ENCODE peak calls at places on chromosomes 13 and 19, in ten cellular contexts. One of them, this sample, is unnamed.

GRCh38 chr19:39389621-39390414 is 1.1 kb downstream of the PAF1 start:
- DNase-seq in lower leg skin: peak
- DNase-seq in AG09319: no peak
- DNase-seq in PC-3: no peak
- DNase-seq in neural crest cell: no peak
- DNase-seq in CD8-positive, alpha-beta T cell: no peak
- DNase-seq in right lobe of liver: no peak
- DNase-seq in coronary artery: no peak
- DNase-seq in IMR-90: no peak
- DNase-seq in endothelial cell: no peak
- DNase-seq in this sample: no peak

GRCh38 chr19:48120505-48120904 is 9.9 kb upstream of the PLA2G4C start:
- DNase-seq in endothelial cell: no peak
- DNase-seq in right lobe of liver: no peak
- DNase-seq in PC-3: no peak
- DNase-seq in CD8-positive, alpha-beta T cell: no peak
- DNase-seq in IMR-90: no peak
- DNase-seq in lower leg skin: no peak
- DNase-seq in neural crest cell: no peak
- DNase-seq in coronary artery: no peak
- DNase-seq in AG09319: no peak
- DNase-seq in this sample: no peak

GRCh38 chr19:31330761-31331160 is 18.5 kb downstream of the TSHZ3 start:
- DNase-seq in coronary artery: no peak
- DNase-seq in endothelial cell: no peak
- DNase-seq in AG09319: no peak
- DNase-seq in lower leg skin: no peak
- DNase-seq in CD8-positive, alpha-beta T cell: no peak
- DNase-seq in neural crest cell: no peak
- DNase-seq in right lobe of liver: no peak
- DNase-seq in IMR-90: no peak
- DNase-seq in PC-3: no peak
- DNase-seq in this sample: no peak

GRCh38 chr13:32811297-32811800 is 204.9 kb upstream of the KL start:
- DNase-seq in neural crest cell: no peak
- DNase-seq in right lobe of liver: no peak
- DNase-seq in AG09319: peak
- DNase-seq in lower leg skin: no peak
- DNase-seq in endothelial cell: no peak
- DNase-seq in coronary artery: no peak
- DNase-seq in CD8-positive, alpha-beta T cell: no peak
- DNase-seq in PC-3: peak
- DNase-seq in IMR-90: no peak
- DNase-seq in this sample: no peak

GRCh38 chr19:13023666-13024065 is 28.4 kb downstream of the NFIX start:
- DNase-seq in lower leg skin: no peak
- DNase-seq in right lobe of liver: no peak
- DNase-seq in endothelial cell: no peak
- DNase-seq in IMR-90: no peak
- DNase-seq in neural crest cell: no peak
- DNase-seq in AG09319: no peak
- DNase-seq in CD8-positive, alpha-beta T cell: no peak
- DNase-seq in coronary artery: no peak
- DNase-seq in PC-3: peak
- DNase-seq in this sample: no peak

GRCh38 chr19:39111593-39112199 is 13.9 kb upstream of the PAK4 start:
- DNase-seq in neural crest cell: no peak
- DNase-seq in lower leg skin: no peak
- DNase-seq in coronary artery: no peak
- DNase-seq in endothelial cell: no peak
- DNase-seq in CD8-positive, alpha-beta T cell: no peak
- DNase-seq in IMR-90: no peak
- DNase-seq in AG09319: no peak
- DNase-seq in PC-3: peak
- DNase-seq in right lobe of liver: no peak
- DNase-seq in this sample: no peak

GRCh38 chr13:111939285-111940278 is 127.4 kb upstream of the SOX1 start:
- DNase-seq in right lobe of liver: no peak
- DNase-seq in PC-3: no peak
- DNase-seq in endothelial cell: no peak
- DNase-seq in coronary artery: no peak
- DNase-seq in neural crest cell: no peak
- DNase-seq in AG09319: no peak
- DNase-seq in IMR-90: no peak
- DNase-seq in CD8-positive, alpha-beta T cell: no peak
- DNase-seq in lower leg skin: peak
- DNase-seq in this sample: peak

GRCh38 chr19:12867120-12868099 is 13.8 kb downstream of the DNASE2 start:
- DNase-seq in PC-3: no peak
- DNase-seq in coronary artery: no peak
- DNase-seq in lower leg skin: no peak
- DNase-seq in IMR-90: peak
- DNase-seq in AG09319: no peak
- DNase-seq in right lobe of liver: peak
- DNase-seq in endothelial cell: peak
- DNase-seq in CD8-positive, alpha-beta T cell: peak
- DNase-seq in neural crest cell: peak
- DNase-seq in this sample: peak

GRCh38 chr19:50510121-50510670 is 795 bp downstream of the JOSD2 start:
- DNase-seq in endothelial cell: no peak
- DNase-seq in neural crest cell: peak
- DNase-seq in AG09319: no peak
- DNase-seq in coronary artery: no peak
- DNase-seq in lower leg skin: no peak
- DNase-seq in CD8-positive, alpha-beta T cell: no peak
- DNase-seq in right lobe of liver: no peak
- DNase-seq in IMR-90: no peak
- DNase-seq in PC-3: no peak
- DNase-seq in this sample: no peak

GRCh38 chr19:12139309-12139708 is 841 bp downstream of the ZNF20 start:
- DNase-seq in coronary artery: no peak
- DNase-seq in PC-3: peak
- DNase-seq in CD8-positive, alpha-beta T cell: no peak
- DNase-seq in IMR-90: peak
- DNase-seq in neural crest cell: no peak
- DNase-seq in right lobe of liver: no peak
- DNase-seq in endothelial cell: no peak
- DNase-seq in lower leg skin: peak
- DNase-seq in AG09319: no peak
- DNase-seq in this sample: no peak

DNA sequence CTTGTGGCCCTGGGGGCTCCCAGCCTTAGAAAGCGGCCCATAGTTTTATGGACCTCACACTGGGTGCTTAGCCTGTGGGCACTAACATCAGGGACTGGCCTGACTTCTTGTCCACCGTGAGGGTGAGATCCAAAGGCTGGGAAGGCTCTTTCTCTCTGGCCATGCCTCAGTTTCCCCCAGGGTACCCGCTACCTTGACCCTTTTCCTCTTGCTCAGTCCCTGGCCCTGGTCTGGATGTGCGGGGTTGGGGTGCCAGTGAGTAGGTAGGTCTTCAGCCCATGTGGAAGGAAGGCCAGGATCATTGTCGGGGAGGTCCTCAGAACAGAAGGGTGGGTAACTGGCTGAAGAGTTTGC is 1.6 kb upstream of the TMEM161A start:
- DNase-seq in CD8-positive, alpha-beta T cell: no peak
- DNase-seq in neural crest cell: no peak
- DNase-seq in endothelial cell: no peak
- DNase-seq in right lobe of liver: no peak
- DNase-seq in lower leg skin: no peak
- DNase-seq in IMR-90: no peak
- DNase-seq in PC-3: no peak
- DNase-seq in coronary artery: no peak
- DNase-seq in AG09319: no peak
- DNase-seq in this sample: no peak
- TF ChIP-seq CTCF in CD8-positive, alpha-beta T cell: peak
- TF ChIP-seq CTCF in neural crest cell: peak
- TF ChIP-seq CTCF in endothelial cell: no peak
- TF ChIP-seq CTCF in right lobe of liver: no peak
- TF ChIP-seq CTCF in lower leg skin: no peak
- TF ChIP-seq CTCF in IMR-90: no peak
- TF ChIP-seq CTCF in PC-3: no peak
- TF ChIP-seq CTCF in coronary artery: peak
- TF ChIP-seq CTCF in AG09319: no peak
- TF ChIP-seq CTCF in this sample: no peak

DNA sequence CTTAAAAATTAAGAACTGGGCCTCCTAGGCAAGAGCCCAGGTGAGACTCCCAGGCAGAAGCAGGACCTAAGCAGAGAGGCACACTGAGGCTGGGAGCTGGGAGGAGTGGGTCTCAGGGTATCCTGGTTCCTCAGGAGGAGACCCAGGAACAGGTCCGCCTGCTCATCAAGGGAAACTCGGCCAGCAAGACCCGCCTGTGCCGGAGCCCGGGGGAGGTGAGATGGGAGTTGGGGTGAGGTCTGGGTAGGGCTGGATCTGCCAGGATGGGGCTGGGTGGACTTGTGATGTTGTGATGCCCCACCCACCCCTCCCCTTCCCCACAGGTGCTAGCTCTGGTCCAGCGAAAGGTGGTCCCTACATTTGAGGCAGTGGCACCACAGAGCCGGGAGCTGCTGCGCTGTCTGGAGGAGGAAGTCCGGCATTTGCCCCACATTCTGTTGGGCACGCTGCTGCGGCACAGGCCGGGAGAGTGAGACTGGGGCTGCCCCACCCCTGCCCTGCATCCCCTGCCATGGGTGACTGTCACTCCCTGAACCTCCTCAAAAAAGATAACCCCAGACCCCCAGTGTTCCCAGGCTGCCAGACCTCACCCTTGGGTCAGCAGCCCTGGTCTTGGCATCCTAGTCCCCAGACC is 6.9 kb downstream of the HAUS5 start:
- DNase-seq in endothelial cell: no peak
- DNase-seq in PC-3: no peak
- DNase-seq in right lobe of liver: no peak
- DNase-seq in IMR-90: no peak
- DNase-seq in AG09319: no peak
- DNase-seq in lower leg skin: no peak
- DNase-seq in coronary artery: no peak
- DNase-seq in neural crest cell: no peak
- DNase-seq in CD8-positive, alpha-beta T cell: no peak
- DNase-seq in this sample: no peak
- TF ChIP-seq CTCF in endothelial cell: no peak
- TF ChIP-seq CTCF in PC-3: no peak
- TF ChIP-seq CTCF in right lobe of liver: no peak
- TF ChIP-seq CTCF in IMR-90: no peak
- TF ChIP-seq CTCF in AG09319: no peak
- TF ChIP-seq CTCF in lower leg skin: no peak
- TF ChIP-seq CTCF in coronary artery: no peak
- TF ChIP-seq CTCF in neural crest cell: no peak
- TF ChIP-seq CTCF in CD8-positive, alpha-beta T cell: no peak
- TF ChIP-seq CTCF in this sample: no peak

GRCh38 chr13:38967446-38967845 is 23.2 kb downstream of the STOML3 start:
- DNase-seq in AG09319: no peak
- DNase-seq in neural crest cell: no peak
- DNase-seq in endothelial cell: no peak
- DNase-seq in coronary artery: no peak
- DNase-seq in right lobe of liver: no peak
- DNase-seq in PC-3: no peak
- DNase-seq in CD8-positive, alpha-beta T cell: no peak
- DNase-seq in IMR-90: no peak
- DNase-seq in lower leg skin: no peak
- DNase-seq in this sample: no peak

GRCh38 chr13:38965281-38965680 is 25.4 kb downstream of the STOML3 start:
- DNase-seq in coronary artery: no peak
- DNase-seq in PC-3: no peak
- DNase-seq in IMR-90: no peak
- DNase-seq in lower leg skin: no peak
- DNase-seq in neural crest cell: no peak
- DNase-seq in CD8-positive, alpha-beta T cell: no peak
- DNase-seq in endothelial cell: no peak
- DNase-seq in AG09319: no peak
- DNase-seq in right lobe of liver: no peak
- DNase-seq in this sample: no peak

GRCh38 chr13:38969187-38969586 is 21.4 kb downstream of the STOML3 start:
- DNase-seq in endothelial cell: no peak
- DNase-seq in AG09319: no peak
- DNase-seq in coronary artery: no peak
- DNase-seq in right lobe of liver: no peak
- DNase-seq in IMR-90: no peak
- DNase-seq in lower leg skin: no peak
- DNase-seq in neural crest cell: no peak
- DNase-seq in PC-3: no peak
- DNase-seq in CD8-positive, alpha-beta T cell: no peak
- DNase-seq in this sample: no peak

DNA sequence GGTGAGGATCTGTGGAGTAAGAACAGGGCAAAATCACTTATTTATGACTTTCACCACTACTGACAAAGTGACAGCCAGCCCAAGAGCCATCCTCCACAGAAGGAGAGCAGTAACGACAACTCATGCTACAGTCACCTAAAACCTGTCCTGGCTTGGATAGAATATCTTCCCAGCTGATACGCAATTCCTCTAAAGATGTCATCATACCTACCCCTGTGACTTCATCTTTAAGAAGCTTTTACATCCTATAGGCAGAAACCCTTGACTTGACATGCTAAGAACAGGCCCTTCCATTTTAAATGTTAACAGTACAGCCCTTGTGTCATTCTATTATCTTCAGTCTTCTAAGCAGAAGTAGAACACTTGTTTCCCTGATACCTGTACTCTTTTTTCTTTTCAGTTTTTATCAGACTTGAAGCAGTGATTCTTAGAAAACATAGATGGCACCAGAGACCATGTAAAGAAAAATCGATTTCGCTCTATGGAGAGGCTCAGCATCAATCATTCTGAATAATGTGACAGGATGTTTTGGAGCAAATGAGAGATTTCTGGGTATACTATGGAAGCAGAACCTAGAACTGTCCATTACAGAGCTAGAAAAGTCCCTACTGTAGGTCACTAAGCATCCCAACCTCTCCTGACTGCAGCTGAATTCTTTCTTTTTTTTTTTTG is 20.1 kb downstream of the STOML3 start:
- DNase-seq in CD8-positive, alpha-beta T cell: no peak
- DNase-seq in coronary artery: no peak
- DNase-seq in lower leg skin: no peak
- DNase-seq in PC-3: no peak
- DNase-seq in neural crest cell: no peak
- DNase-seq in endothelial cell: no peak
- DNase-seq in right lobe of liver: no peak
- DNase-seq in IMR-90: no peak
- DNase-seq in AG09319: no peak
- DNase-seq in this sample: no peak
- TF ChIP-seq CTCF in CD8-positive, alpha-beta T cell: no peak
- TF ChIP-seq CTCF in coronary artery: no peak
- TF ChIP-seq CTCF in lower leg skin: no peak
- TF ChIP-seq CTCF in PC-3: peak
- TF ChIP-seq CTCF in neural crest cell: no peak
- TF ChIP-seq CTCF in endothelial cell: no peak
- TF ChIP-seq CTCF in right lobe of liver: no peak
- TF ChIP-seq CTCF in IMR-90: no peak
- TF ChIP-seq CTCF in AG09319: no peak
- TF ChIP-seq CTCF in this sample: no peak

DNA sequence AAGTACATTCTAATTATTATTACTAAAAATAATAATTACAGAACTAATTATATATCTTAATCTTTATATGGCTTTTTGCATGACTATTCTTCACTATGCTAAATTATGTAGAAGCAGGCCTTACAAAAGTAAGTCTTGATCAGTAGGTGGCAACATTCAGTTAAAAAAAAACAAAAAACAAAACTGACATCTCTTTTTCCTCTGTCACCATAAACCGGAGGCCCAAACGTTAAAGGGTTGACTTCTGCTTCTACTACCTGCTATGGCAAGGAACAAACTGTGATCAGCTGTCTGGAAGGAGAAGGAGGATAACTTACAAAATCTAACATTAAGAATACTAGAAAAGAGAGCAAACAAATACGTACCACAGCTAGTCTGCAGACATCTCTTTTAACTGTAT is 1525.6 kb downstream of the SLITRK1 start:
- DNase-seq in lower leg skin: no peak
- DNase-seq in PC-3: peak
- DNase-seq in coronary artery: no peak
- DNase-seq in IMR-90: no peak
- DNase-seq in endothelial cell: no peak
- DNase-seq in neural crest cell: no peak
- DNase-seq in right lobe of liver: no peak
- DNase-seq in CD8-positive, alpha-beta T cell: no peak
- DNase-seq in AG09319: no peak
- DNase-seq in this sample: no peak
- TF ChIP-seq CTCF in lower leg skin: no peak
- TF ChIP-seq CTCF in PC-3: peak
- TF ChIP-seq CTCF in coronary artery: no peak
- TF ChIP-seq CTCF in IMR-90: no peak
- TF ChIP-seq CTCF in endothelial cell: no peak
- TF ChIP-seq CTCF in neural crest cell: no peak
- TF ChIP-seq CTCF in right lobe of liver: no peak
- TF ChIP-seq CTCF in CD8-positive, alpha-beta T cell: no peak
- TF ChIP-seq CTCF in AG09319: peak
- TF ChIP-seq CTCF in this sample: peak